ENCODE peak calls at places on chromosomes 16 and 17, in four cellular contexts. O is T-helper 17 cell; V is effector memory CD8-positive, alpha-beta T cell; D is kidney glomerular epithelial cell. R is an unnamed sample.

GRCh38 chr16:22671301-22672076 is 142.5 kb upstream of the HS3ST2 start:
- DNase-seq in D (no peak), V (no peak), O (no peak), R (no peak)

GRCh38 chr16:50583211-50583610 is 35.0 kb downstream of the NKD1 start:
- DNase-seq in O (no peak), V (no peak), D (no peak), R (no peak)

GRCh38 chr17:38885044-38885727 is 15.3 kb downstream of the LASP1 start:
- DNase-seq in D (no peak), V (no peak), O (no peak), R (no peak)

GRCh38 chr17:37359682-37360188 is 16.1 kb upstream of the C17orf78 start:
- DNase-seq in V (no peak), D (peak; percentile 47), O (peak; percentile 5), R (no peak)

GRCh38 chr17:10754109-10754508 is 24.3 kb upstream of the TMEM220 start:
- DNase-seq in V (no peak), D (no peak), O (no peak), R (no peak)

GRCh38 chr16:3188925-3189825 is 1.2 kb downstream of the OR1F1 start:
- DNase-seq in D (peak; percentile 33), O (no peak), V (no peak), R (no peak)

GRCh38 chr17:82786427-82786826 is 34.6 kb downstream of the TBCD start:
- DNase-seq in V (no peak), O (no peak), D (no peak), R (no peak)

GRCh38 chr16:2752850-2753522 is 548 bp downstream of the SRRM2 start:
- DNase-seq in V (no peak), O (no peak), D (peak; percentile 51), R (no peak)

GRCh38 chr17:45338996-45339535 is 22.2 kb upstream of the MAP3K14 start:
- DNase-seq in D (no peak), O (no peak), V (no peak), R (no peak)

GRCh38 chr17:81194941-81195901 is 27.5 kb downstream of the CEP131 start:
- DNase-seq in V (no peak), D (no peak), O (no peak), R (no peak)

GRCh38 chr17:37361543-37361942 is 14.2 kb upstream of the C17orf78 start:
- DNase-seq in O (no peak), D (no peak), V (no peak), R (no peak)

GRCh38 chr17:57809879-57810278 is 40.0 kb downstream of the MRPS23 start:
- DNase-seq in O (no peak), D (no peak), V (no peak), R (no peak)

GRCh38 chr17:17385502-17385901 is 82.3 kb downstream of the NT5M start:
- DNase-seq in D (no peak), V (no peak), O (no peak), R (no peak)

GRCh38 chr16:46817961-46818360 is 13.0 kb downstream of the C16orf87 start:
- DNase-seq in V (no peak), D (no peak), O (no peak), R (no peak)

GRCh38 chr16:71883193-71883848 is 661 bp downstream of the ZNF821 start:
- DNase-seq in V (peak; percentile 24), O (peak; percentile 28), D (no peak), R (peak; percentile 67)

GRCh38 chr17:75315541-75316243 is 26.5 kb upstream of the SLC25A19 start:
- DNase-seq in O (no peak), V (no peak), D (no peak), R (no peak)

GRCh38 chr16:4415538-4416199 is 727 bp downstream of the CORO7 start:
- DNase-seq in D (no peak), V (peak; percentile 63), O (peak; percentile 60), R (peak; percentile 91)

GRCh38 chr17:69608808-69609494 is 194.5 kb downstream of the MAP2K6 start:
- DNase-seq in D (peak; percentile 91), O (no peak), V (no peak), R (no peak)

GRCh38 chr17:41315814-41316430 is 412 bp upstream of the KRTAP17-1 start:
- DNase-seq in D (no peak), O (no peak), V (no peak), R (no peak)

GRCh38 chr17:44324092-44324570 is 492 bp downstream of the SLC25A39 start:
- DNase-seq in O (no peak), V (no peak), D (no peak), R (no peak)